ENCODE peak calls at places on chromosomes 7 and 10, in four cellular contexts. One of them, this sample, is unnamed.

GRCh38 chr10:124349993-124350280 is 68.8 kb downstream of the OAT start:
- DNase-seq in IMR-90: no peak
- DNase-seq in H9: no peak
- DNase-seq in H1: no peak
- DNase-seq in this sample: no peak

GRCh38 chr7:16268821-16269768 is 152.2 kb downstream of the CRPPA start:
- DNase-seq in IMR-90: peak; percentile 83
- DNase-seq in H9: no peak
- DNase-seq in H1: no peak
- DNase-seq in this sample: peak; percentile 14

GRCh38 chr7:87886875-87887274 is 10.6 kb downstream of the DBF4 start:
- DNase-seq in IMR-90: peak; percentile 56
- DNase-seq in H9: no peak
- DNase-seq in H1: no peak
- DNase-seq in this sample: peak; percentile 33

GRCh38 chr7:452230-452751 is 67.4 kb downstream of the PDGFA start:
- DNase-seq in IMR-90: peak; percentile 49
- DNase-seq in H9: no peak
- DNase-seq in H1: peak; percentile 73
- DNase-seq in this sample: peak; percentile 49

GRCh38 chr7:36265720-36266119 is 112.7 kb downstream of the EEPD1 start:
- DNase-seq in IMR-90: no peak
- DNase-seq in H9: no peak
- DNase-seq in H1: no peak
- DNase-seq in this sample: no peak

GRCh38 chr10:11110499-11110898 is 92.8 kb downstream of the CELF2 start:
- DNase-seq in IMR-90: no peak
- DNase-seq in H9: no peak
- DNase-seq in H1: no peak
- DNase-seq in this sample: no peak

GRCh38 chr7:1555813-1556540 is at the start of gene TMEM184A:
- DNase-seq in IMR-90: no peak
- DNase-seq in H9: peak; percentile 86
- DNase-seq in H1: peak; percentile 79
- DNase-seq in this sample: peak; percentile 79

GRCh38 chr10:61941202-61941651 is 39.7 kb downstream of the ARID5B start:
- DNase-seq in IMR-90: no peak
- DNase-seq in H9: no peak
- DNase-seq in H1: no peak
- DNase-seq in this sample: no peak

GRCh38 chr7:37234928-37235327 is 213.7 kb downstream of the ELMO1 start:
- DNase-seq in IMR-90: no peak
- DNase-seq in H9: no peak
- DNase-seq in H1: no peak
- DNase-seq in this sample: peak; percentile 45

GRCh38 chr10:76899490-76899889 is 738.1 kb downstream of the KCNMA1 start:
- DNase-seq in IMR-90: peak; percentile 5
- DNase-seq in H9: no peak
- DNase-seq in H1: no peak
- DNase-seq in this sample: no peak

GRCh38 chr7:4768597-4769569 is 6.5 kb upstream of the AP5Z1 start:
- DNase-seq in IMR-90: no peak
- DNase-seq in H9: no peak
- DNase-seq in H1: no peak
- DNase-seq in this sample: no peak

GRCh38 chr7:39217752-39218151 is 240.0 kb downstream of the POU6F2 start:
- DNase-seq in IMR-90: no peak
- DNase-seq in H9: no peak
- DNase-seq in H1: no peak
- DNase-seq in this sample: no peak

DNA sequence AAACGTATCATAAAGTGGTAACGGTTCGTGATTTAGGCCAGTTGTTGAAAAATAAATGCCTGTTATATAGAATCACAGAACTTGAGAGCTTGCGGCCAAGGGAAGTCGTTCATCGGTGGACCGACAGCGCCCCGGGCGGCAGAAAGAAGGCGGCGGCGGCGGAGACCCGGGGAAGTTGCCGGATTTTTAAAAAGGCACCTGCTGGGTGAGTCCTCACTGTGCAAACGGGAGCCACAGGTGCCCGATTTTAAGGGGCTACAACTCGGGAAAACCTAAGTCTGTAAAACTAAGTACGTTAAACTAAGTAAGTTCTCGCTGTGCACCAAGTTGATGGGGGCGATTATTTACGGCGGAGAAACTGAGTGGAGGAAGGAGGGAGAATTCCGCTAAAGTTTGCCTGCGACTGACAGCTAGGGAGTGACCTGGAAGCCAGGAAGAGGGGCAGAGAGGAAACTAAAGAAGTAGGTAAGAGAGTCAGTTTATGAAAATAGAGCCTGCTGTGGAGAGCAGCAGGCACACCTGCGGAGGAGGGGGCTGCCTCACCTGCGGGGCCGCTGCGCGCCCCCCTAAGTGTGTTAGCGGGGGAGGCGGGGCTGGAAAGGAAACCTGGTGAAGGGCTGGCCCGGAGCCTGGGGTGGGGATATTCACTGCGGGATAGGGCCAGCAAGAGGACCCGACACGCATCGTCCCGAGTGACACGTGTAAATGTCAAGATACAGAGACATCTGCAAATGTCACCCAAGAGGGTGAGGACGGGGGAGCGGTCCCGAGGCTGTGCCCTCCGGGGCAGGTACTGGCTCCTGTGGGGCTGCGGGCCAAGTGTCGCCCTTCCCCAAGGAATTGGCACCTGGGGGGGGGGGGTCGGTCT is 1.0 kb downstream of the ADAM12 start:
- DNase-seq in IMR-90: peak; percentile 72
- DNase-seq in H9: peak; percentile 73
- DNase-seq in H1: peak; percentile 85
- DNase-seq in this sample: peak; percentile 70
- H4K8ac ChIP-seq in IMR-90: no peak overlapping the region
- H4K8ac ChIP-seq in H9: no peak overlapping the region
- H4K8ac ChIP-seq in H1: no peak overlapping the region
- H4K8ac ChIP-seq in this sample: no peak overlapping the region

DNA sequence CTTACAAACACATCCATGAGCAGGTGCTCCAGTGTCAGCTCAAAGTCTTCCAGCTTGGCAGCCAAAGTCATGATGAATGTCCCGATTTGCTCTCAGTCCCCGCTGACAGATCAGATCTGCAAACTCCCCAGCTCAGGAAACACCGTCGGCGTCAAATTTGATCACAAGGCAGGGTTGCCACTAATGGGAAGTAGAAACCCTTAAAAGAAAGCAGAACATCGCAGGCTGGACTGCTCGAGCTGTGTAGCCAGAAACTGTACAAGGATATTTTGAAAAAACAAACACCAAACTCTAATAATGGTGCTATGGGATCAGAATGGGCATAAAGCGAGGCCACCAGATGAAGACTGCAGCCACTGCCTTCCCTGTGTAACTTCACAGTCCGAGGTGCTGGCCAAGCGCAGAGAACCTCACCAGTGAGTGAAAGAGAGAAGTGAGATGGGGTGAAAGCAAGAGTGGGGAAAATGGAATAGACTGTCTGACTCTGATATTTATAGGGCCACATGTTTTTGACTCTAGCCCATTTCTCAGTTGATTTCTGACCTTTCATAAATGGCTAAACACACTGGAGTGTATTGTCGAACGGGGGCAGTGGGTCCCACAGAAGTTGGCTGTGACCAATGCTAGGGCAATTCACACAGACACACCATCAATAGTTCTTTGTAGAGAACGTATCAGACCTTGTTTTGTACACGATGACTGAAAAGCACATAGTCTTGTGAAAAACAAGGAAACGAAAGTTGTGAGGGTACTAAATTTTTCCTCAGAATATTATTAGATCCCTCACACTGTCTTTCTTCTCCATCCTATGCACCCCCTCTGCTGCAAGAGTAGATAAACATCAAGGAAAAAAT is 306.1 kb downstream of the FRMD4A start:
- DNase-seq in IMR-90: no peak
- DNase-seq in H9: no peak
- DNase-seq in H1: no peak
- DNase-seq in this sample: no peak
- H3K56ac ChIP-seq in IMR-90: no peak overlapping the region
- H3K56ac ChIP-seq in H9: no peak overlapping the region
- H3K56ac ChIP-seq in H1: no peak overlapping the region
- H3K56ac ChIP-seq in this sample: no peak overlapping the region

DNA sequence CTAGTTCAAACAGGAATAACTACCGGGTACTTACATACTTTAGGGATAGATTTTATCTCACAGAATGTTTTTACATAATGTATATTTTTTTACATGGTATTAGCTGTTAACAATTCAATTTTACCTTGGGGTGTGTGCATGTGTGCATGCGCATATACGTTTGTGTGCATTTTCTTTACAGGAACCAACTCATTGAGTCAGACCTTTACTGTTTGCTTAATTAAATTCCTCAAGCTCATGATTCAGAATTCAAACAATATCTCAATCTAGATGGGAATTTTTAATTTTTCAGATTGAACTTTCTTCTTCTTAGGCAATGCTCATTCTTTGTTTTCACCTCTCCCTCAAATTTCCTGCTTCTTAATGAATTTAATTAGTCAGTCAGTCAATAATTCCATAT is 24.7 kb upstream of the WASL start:
- DNase-seq in IMR-90: no peak
- DNase-seq in H9: no peak
- DNase-seq in H1: no peak
- DNase-seq in this sample: no peak
- H3K18ac ChIP-seq in IMR-90: no peak overlapping the region
- H3K18ac ChIP-seq in H9: no peak overlapping the region
- H3K18ac ChIP-seq in H1: no peak overlapping the region
- H3K18ac ChIP-seq in this sample: no peak overlapping the region

GRCh38 chr7:31134246-31135188 is 82.4 kb downstream of the ADCYAP1R1 start:
- DNase-seq in IMR-90: peak; percentile 54
- DNase-seq in H9: peak; percentile 88
- DNase-seq in H1: peak; percentile 84
- DNase-seq in this sample: peak; percentile 91
- H4K8ac ChIP-seq in IMR-90: no peak overlapping the region
- H4K8ac ChIP-seq in H9: no peak overlapping the region
- H4K8ac ChIP-seq in H1: no peak overlapping the region
- H4K8ac ChIP-seq in this sample: no peak overlapping the region

GRCh38 chr10:6145979-6146432 is 56.7 kb upstream of the PFKFB3 start:
- DNase-seq in IMR-90: no peak
- DNase-seq in H9: no peak
- DNase-seq in H1: no peak
- DNase-seq in this sample: no peak
- H3K56ac ChIP-seq in IMR-90: peak overlapping the region; percentile 34
- H3K56ac ChIP-seq in H9: no peak overlapping the region
- H3K56ac ChIP-seq in H1: no peak overlapping the region
- H3K56ac ChIP-seq in this sample: peak overlapping the region; percentile 96

DNA sequence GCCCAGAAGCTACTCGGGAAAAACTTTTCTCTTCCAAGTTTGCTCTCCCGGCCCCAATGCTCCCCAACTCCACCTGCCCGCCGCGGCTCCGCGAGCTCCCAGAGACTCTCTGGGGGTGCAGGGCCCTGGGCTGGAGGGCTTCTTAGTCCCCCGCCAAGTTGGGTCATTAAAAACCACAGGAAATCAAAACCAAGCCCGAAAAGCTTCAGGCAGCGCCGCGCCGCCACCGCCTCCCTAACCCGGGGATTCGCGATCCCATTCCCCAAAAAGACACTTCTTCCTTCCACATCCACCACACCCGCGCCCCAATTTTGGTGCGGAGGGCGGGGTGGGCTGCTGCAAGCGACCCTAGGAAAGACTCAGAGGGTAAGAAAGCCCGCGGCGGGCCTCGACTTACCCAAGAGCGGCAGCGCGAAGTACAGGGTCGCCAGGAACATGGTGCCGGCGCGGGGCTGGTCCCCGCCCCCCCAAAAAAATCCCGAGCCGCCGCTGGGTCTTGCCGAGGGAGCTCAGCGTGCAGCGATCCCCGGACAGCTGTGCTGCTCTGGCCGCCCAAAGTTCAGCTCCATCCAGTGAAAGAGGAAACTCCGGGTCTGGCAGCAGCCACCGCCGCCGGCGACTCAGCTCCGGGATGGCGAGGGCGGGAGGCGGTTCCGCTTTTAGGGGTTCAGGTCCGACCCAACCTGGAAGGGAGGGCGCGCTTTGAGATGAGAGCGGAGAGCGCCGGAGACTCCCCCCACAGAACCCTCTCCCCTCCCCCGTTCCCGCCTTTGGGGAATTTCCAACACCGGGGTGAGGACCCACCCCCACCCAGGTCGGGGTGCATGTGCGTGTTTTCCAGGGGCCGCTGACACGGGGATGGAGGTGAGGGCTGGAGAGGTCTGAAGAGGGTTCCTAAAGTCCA is 1.2 kb downstream of the GFRA1 start:
- DNase-seq in IMR-90: peak; percentile 4
- DNase-seq in H9: peak; percentile 45
- DNase-seq in H1: peak; percentile 71
- DNase-seq in this sample: peak; percentile 26
- H3K18ac ChIP-seq in IMR-90: no peak overlapping the region
- H3K18ac ChIP-seq in H9: no peak overlapping the region
- H3K18ac ChIP-seq in H1: no peak overlapping the region
- H3K18ac ChIP-seq in this sample: no peak overlapping the region

GRCh38 chr10:28532509-28533314 is at the start of gene WAC:
- DNase-seq in IMR-90: peak; percentile 89
- DNase-seq in H9: peak; percentile 93
- DNase-seq in H1: peak; percentile 99
- DNase-seq in this sample: peak; percentile 97
- H4K8ac ChIP-seq in IMR-90: peak within 1 kb of the TSS; percentile 74
- H4K8ac ChIP-seq in H9: no peak within 1 kb of the TSS
- H4K8ac ChIP-seq in H1: peak within 1 kb of the TSS; percentile 99
- H4K8ac ChIP-seq in this sample: peak within 1 kb of the TSS; percentile 87

DNA sequence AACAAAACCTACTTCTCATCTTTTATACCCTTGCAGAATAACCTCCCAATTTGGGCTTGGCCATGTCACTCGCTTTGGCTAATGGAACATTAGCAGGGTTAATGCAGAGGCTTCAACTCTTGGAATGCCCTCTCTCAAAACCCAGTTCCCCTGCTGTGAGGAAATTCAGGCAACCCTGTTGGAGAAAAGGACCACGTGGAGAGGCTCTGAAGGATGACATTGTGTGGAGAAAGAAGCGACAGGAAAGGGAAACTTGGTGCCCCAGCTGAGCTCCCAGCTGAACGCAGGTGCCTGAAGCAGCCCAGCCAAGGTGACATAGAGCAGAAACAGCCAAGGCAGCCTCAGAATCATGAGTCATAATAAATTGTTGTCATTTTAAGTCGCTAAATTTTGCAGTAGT is 214.2 kb upstream of the GHITM start:
- DNase-seq in IMR-90: no peak
- DNase-seq in H9: peak; percentile 63
- DNase-seq in H1: no peak
- DNase-seq in this sample: peak; percentile 70
- H3K56ac ChIP-seq in IMR-90: no peak overlapping the region
- H3K56ac ChIP-seq in H9: no peak overlapping the region
- H3K56ac ChIP-seq in H1: no peak overlapping the region
- H3K56ac ChIP-seq in this sample: no peak overlapping the region

DNA sequence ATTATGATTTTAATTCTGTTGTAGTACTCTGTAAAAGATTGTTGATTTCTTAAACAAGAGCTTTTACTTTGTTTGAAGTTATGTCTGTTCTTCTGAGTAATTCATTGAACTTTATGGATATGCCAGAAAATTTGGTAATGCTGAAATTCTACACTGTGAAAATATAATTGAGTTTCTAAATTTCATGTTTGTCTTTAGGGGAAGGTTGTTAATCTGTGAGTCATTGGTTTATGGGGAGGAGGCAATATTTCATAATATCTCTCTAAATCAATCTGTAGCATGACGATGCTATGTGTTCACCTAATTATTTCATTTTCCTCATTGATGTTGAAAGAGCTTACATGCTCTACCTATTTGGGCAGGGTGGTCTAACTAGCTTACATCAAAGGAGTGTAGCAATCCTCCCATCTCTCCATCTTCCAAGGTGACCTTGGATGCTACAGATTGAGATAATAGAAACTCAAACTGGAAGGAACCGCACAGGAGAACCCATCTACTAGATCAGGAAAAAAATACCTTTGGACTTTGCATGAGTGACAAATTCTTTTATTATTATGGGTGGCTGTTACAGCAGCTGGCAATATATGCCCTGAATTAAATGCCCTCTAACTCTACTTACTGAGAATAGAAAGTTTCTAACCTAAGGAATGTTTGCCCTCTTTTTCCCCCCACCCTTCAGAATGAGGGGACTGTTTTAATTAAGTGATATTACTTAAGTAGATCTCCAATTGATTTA is 8.4 kb upstream of the SNX13 start:
- DNase-seq in IMR-90: peak; percentile 7
- DNase-seq in H9: no peak
- DNase-seq in H1: no peak
- DNase-seq in this sample: no peak
- H3K18ac ChIP-seq in IMR-90: no peak overlapping the region
- H3K18ac ChIP-seq in H9: no peak overlapping the region
- H3K18ac ChIP-seq in H1: no peak overlapping the region
- H3K18ac ChIP-seq in this sample: no peak overlapping the region